ENCODE peak calls at places on chromosomes 1 and 21, in six cellular contexts. One of them, this sample, is unnamed.

GRCh38 chr1:53560572-53561487 is 101.6 kb downstream of the DMRTB1 start:
- DNase-seq in T-helper 1 cell: no peak
- DNase-seq in activated CD4-positive, alpha-beta T cell treated with anti-CD3 and anti-CD28 coated beads for 24 hours: no peak
- DNase-seq in Kasumi-1: no peak
- DNase-seq in stimulated activated CD4-positive, alpha-beta T cell treated with anti-CD3 and anti-CD28 coated beads, Interleukin-1b, Interleukin-23, amount 100 ng/mL, for 1 hour: no peak
- DNase-seq in left ventricle myocardium inferior: no peak
- DNase-seq in this sample: no peak

GRCh38 chr1:4062992-4063391 is 162.9 kb upstream of the C1orf174 start:
- DNase-seq in stimulated activated CD4-positive, alpha-beta T cell treated with anti-CD3 and anti-CD28 coated beads, Interleukin-1b, Interleukin-23, amount 100 ng/mL, for 1 hour: no peak
- DNase-seq in activated CD4-positive, alpha-beta T cell treated with anti-CD3 and anti-CD28 coated beads for 24 hours: no peak
- DNase-seq in Kasumi-1: no peak
- DNase-seq in T-helper 1 cell: no peak
- DNase-seq in left ventricle myocardium inferior: no peak
- DNase-seq in this sample: no peak

GRCh38 chr1:49364676-49365075 is 588.0 kb upstream of the BEND5 start:
- DNase-seq in stimulated activated CD4-positive, alpha-beta T cell treated with anti-CD3 and anti-CD28 coated beads, Interleukin-1b, Interleukin-23, amount 100 ng/mL, for 1 hour: no peak
- DNase-seq in T-helper 1 cell: no peak
- DNase-seq in Kasumi-1: no peak
- DNase-seq in left ventricle myocardium inferior: no peak
- DNase-seq in activated CD4-positive, alpha-beta T cell treated with anti-CD3 and anti-CD28 coated beads for 24 hours: no peak
- DNase-seq in this sample: no peak

GRCh38 chr1:56502700-56503245 is 76.6 kb downstream of the PLPP3 start:
- DNase-seq in left ventricle myocardium inferior: no peak
- DNase-seq in Kasumi-1: peak; percentile 38
- DNase-seq in stimulated activated CD4-positive, alpha-beta T cell treated with anti-CD3 and anti-CD28 coated beads, Interleukin-1b, Interleukin-23, amount 100 ng/mL, for 1 hour: no peak
- DNase-seq in T-helper 1 cell: no peak
- DNase-seq in activated CD4-positive, alpha-beta T cell treated with anti-CD3 and anti-CD28 coated beads for 24 hours: no peak
- DNase-seq in this sample: no peak

GRCh38 chr1:201463071-201463552 is 5.9 kb downstream of the PHLDA3 start:
- DNase-seq in Kasumi-1: no peak
- DNase-seq in activated CD4-positive, alpha-beta T cell treated with anti-CD3 and anti-CD28 coated beads for 24 hours: no peak
- DNase-seq in left ventricle myocardium inferior: no peak
- DNase-seq in T-helper 1 cell: no peak
- DNase-seq in stimulated activated CD4-positive, alpha-beta T cell treated with anti-CD3 and anti-CD28 coated beads, Interleukin-1b, Interleukin-23, amount 100 ng/mL, for 1 hour: no peak
- DNase-seq in this sample: no peak

GRCh38 chr1:28199328-28200233 is 23.1 kb upstream of the PTAFR start:
- DNase-seq in stimulated activated CD4-positive, alpha-beta T cell treated with anti-CD3 and anti-CD28 coated beads, Interleukin-1b, Interleukin-23, amount 100 ng/mL, for 1 hour: no peak
- DNase-seq in Kasumi-1: peak; percentile 19
- DNase-seq in T-helper 1 cell: peak; percentile 51
- DNase-seq in activated CD4-positive, alpha-beta T cell treated with anti-CD3 and anti-CD28 coated beads for 24 hours: peak; percentile 39
- DNase-seq in left ventricle myocardium inferior: no peak
- DNase-seq in this sample: peak; percentile 34

GRCh38 chr1:171841050-171841910 is at the start of gene DNM3:
- DNase-seq in T-helper 1 cell: peak; percentile 69
- DNase-seq in stimulated activated CD4-positive, alpha-beta T cell treated with anti-CD3 and anti-CD28 coated beads, Interleukin-1b, Interleukin-23, amount 100 ng/mL, for 1 hour: peak; percentile 53
- DNase-seq in Kasumi-1: peak; percentile 59
- DNase-seq in activated CD4-positive, alpha-beta T cell treated with anti-CD3 and anti-CD28 coated beads for 24 hours: peak; percentile 53
- DNase-seq in left ventricle myocardium inferior: peak; percentile 82
- DNase-seq in this sample: peak; percentile 60

GRCh38 chr21:41926068-41926806 is 27.6 kb downstream of the C2CD2 start:
- DNase-seq in T-helper 1 cell: peak; percentile 28
- DNase-seq in Kasumi-1: peak; percentile 68
- DNase-seq in left ventricle myocardium inferior: no peak
- DNase-seq in stimulated activated CD4-positive, alpha-beta T cell treated with anti-CD3 and anti-CD28 coated beads, Interleukin-1b, Interleukin-23, amount 100 ng/mL, for 1 hour: no peak
- DNase-seq in activated CD4-positive, alpha-beta T cell treated with anti-CD3 and anti-CD28 coated beads for 24 hours: no peak
- DNase-seq in this sample: no peak

GRCh38 chr1:183180634-183181056 is 5.4 kb upstream of the LAMC2 start:
- DNase-seq in T-helper 1 cell: no peak
- DNase-seq in left ventricle myocardium inferior: peak; percentile 43
- DNase-seq in stimulated activated CD4-positive, alpha-beta T cell treated with anti-CD3 and anti-CD28 coated beads, Interleukin-1b, Interleukin-23, amount 100 ng/mL, for 1 hour: no peak
- DNase-seq in activated CD4-positive, alpha-beta T cell treated with anti-CD3 and anti-CD28 coated beads for 24 hours: no peak
- DNase-seq in Kasumi-1: no peak
- DNase-seq in this sample: no peak

GRCh38 chr1:9827558-9828185 is 3.9 kb upstream of the CLSTN1 start:
- DNase-seq in left ventricle myocardium inferior: no peak
- DNase-seq in Kasumi-1: peak; percentile 52
- DNase-seq in stimulated activated CD4-positive, alpha-beta T cell treated with anti-CD3 and anti-CD28 coated beads, Interleukin-1b, Interleukin-23, amount 100 ng/mL, for 1 hour: no peak
- DNase-seq in T-helper 1 cell: no peak
- DNase-seq in activated CD4-positive, alpha-beta T cell treated with anti-CD3 and anti-CD28 coated beads for 24 hours: no peak
- DNase-seq in this sample: no peak

GRCh38 chr1:108612496-108612895 is 48.4 kb downstream of the HENMT1 start:
- DNase-seq in activated CD4-positive, alpha-beta T cell treated with anti-CD3 and anti-CD28 coated beads for 24 hours: no peak
- DNase-seq in T-helper 1 cell: no peak
- DNase-seq in stimulated activated CD4-positive, alpha-beta T cell treated with anti-CD3 and anti-CD28 coated beads, Interleukin-1b, Interleukin-23, amount 100 ng/mL, for 1 hour: no peak
- DNase-seq in Kasumi-1: no peak
- DNase-seq in left ventricle myocardium inferior: no peak
- DNase-seq in this sample: no peak

GRCh38 chr1:117928881-117929339 is 511 bp downstream of the GDAP2 start:
- DNase-seq in T-helper 1 cell: peak; percentile 24
- DNase-seq in activated CD4-positive, alpha-beta T cell treated with anti-CD3 and anti-CD28 coated beads for 24 hours: peak; percentile 5
- DNase-seq in left ventricle myocardium inferior: peak; percentile 48
- DNase-seq in stimulated activated CD4-positive, alpha-beta T cell treated with anti-CD3 and anti-CD28 coated beads, Interleukin-1b, Interleukin-23, amount 100 ng/mL, for 1 hour: no peak
- DNase-seq in Kasumi-1: peak; percentile 53
- DNase-seq in this sample: peak; percentile 5

GRCh38 chr1:109277434-109278204 is 5.3 kb downstream of the PSRC1 start:
- DNase-seq in Kasumi-1: peak; percentile 45
- DNase-seq in T-helper 1 cell: peak; percentile 41
- DNase-seq in stimulated activated CD4-positive, alpha-beta T cell treated with anti-CD3 and anti-CD28 coated beads, Interleukin-1b, Interleukin-23, amount 100 ng/mL, for 1 hour: no peak
- DNase-seq in activated CD4-positive, alpha-beta T cell treated with anti-CD3 and anti-CD28 coated beads for 24 hours: peak; percentile 61
- DNase-seq in left ventricle myocardium inferior: peak; percentile 78
- DNase-seq in this sample: peak; percentile 40

GRCh38 chr1:54615531-54616245 is 7.6 kb downstream of the FAM151A start:
- DNase-seq in T-helper 1 cell: no peak
- DNase-seq in activated CD4-positive, alpha-beta T cell treated with anti-CD3 and anti-CD28 coated beads for 24 hours: no peak
- DNase-seq in Kasumi-1: no peak
- DNase-seq in stimulated activated CD4-positive, alpha-beta T cell treated with anti-CD3 and anti-CD28 coated beads, Interleukin-1b, Interleukin-23, amount 100 ng/mL, for 1 hour: no peak
- DNase-seq in left ventricle myocardium inferior: no peak
- DNase-seq in this sample: no peak

This sample was measured in stimulated activated CD8-positive, alpha-beta memory T cell treated with anti-CD3 and anti-CD28 coated beads, Interleukin-2, amount 100 ng/mL, for 1 hour.